ENCODE peak calls at places on chromosomes 5 and 9, in six cellular contexts. Q is natural killer cell, F is PC-3, E is substantia nigra, Y is nucleus accumbens, T is astrocyte of the hippocampus. L is an unnamed sample.

GRCh38 chr9:124087226-124087625 is 75.7 kb downstream of the LHX2 start:
- DNase-seq in Y (no peak), E (no peak), Q (no peak), F (no peak), T (no peak), L (no peak)

GRCh38 chr5:87195616-87196015 is 72.1 kb upstream of the RASA1 start:
- DNase-seq in E (no peak), T (peak), F (no peak), Q (no peak), Y (no peak), L (no peak)

GRCh38 chr9:127130661-127131538 is 8.5 kb upstream of the ANGPTL2 start:
- DNase-seq in T (peak), Q (no peak), E (no peak), Y (peak), F (peak), L (peak)

GRCh38 chr5:160548949-160549665 is 127.5 kb downstream of the PTTG1 start:
- DNase-seq in Y (no peak), T (peak), E (no peak), Q (no peak), F (no peak), L (no peak)

GRCh38 chr5:53616939-53617549 is 56.6 kb downstream of the NDUFS4 start:
- DNase-seq in T (peak), F (no peak), E (no peak), Q (no peak), Y (no peak), L (no peak)

GRCh38 chr5:36928947-36929346 is 52.4 kb downstream of the NIPBL start:
- DNase-seq in Q (no peak), Y (no peak), E (no peak), T (peak), F (peak), L (no peak)

GRCh38 chr9:6584881-6585597 is 60.5 kb downstream of the GLDC start:
- DNase-seq in Y (no peak), F (peak), Q (no peak), E (no peak), T (peak), L (no peak)

GRCh38 chr9:103755986-103756385 is 338.1 kb upstream of the SMC2 start:
- DNase-seq in Q (no peak), Y (no peak), T (peak), E (no peak), F (no peak), L (no peak)

GRCh38 chr5:150213530-150213929 is 23.7 kb downstream of the SLC6A7 start:
- DNase-seq in E (no peak), Q (no peak), F (no peak), T (no peak), Y (no peak), L (no peak)

GRCh38 chr5:153919161-153919560 is 119.5 kb downstream of the FAM114A2 start:
- DNase-seq in Q (no peak), T (no peak), Y (no peak), E (no peak), F (no peak), L (no peak)

GRCh38 chr9:120925535-120926396 is 830 bp downstream of the TRAF1 start:
- DNase-seq in T (peak), E (no peak), Y (no peak), Q (peak), F (peak), L (no peak)

GRCh38 chr5:180154821-180155220 is 54.2 kb downstream of the RASGEF1C start:
- DNase-seq in T (no peak), Y (no peak), E (no peak), F (no peak), Q (no peak), L (no peak)

GRCh38 chr9:136614967-136615623 is 47.6 kb upstream of the EGFL7 start:
- DNase-seq in Y (no peak), Q (no peak), F (no peak), T (no peak), E (no peak), L (no peak)

GRCh38 chr5:93236807-93237421 is 344.1 kb downstream of the NR2F1-AS1 start:
- DNase-seq in Y (no peak), Q (no peak), T (no peak), F (peak), E (no peak), L (no peak)

GRCh38 chr5:14270212-14270702 is 127.1 kb downstream of the TRIO start:
- DNase-seq in T (peak), Y (no peak), F (peak), E (no peak), Q (no peak), L (peak)